ENCODE peak calls at places on chromosomes 12 and 14, in four cellular contexts. G is CD8-positive, alpha-beta memory T cell; T is psoas muscle; Z is pancreas. C is an unnamed sample.

GRCh38 chr12:53917126-53917525 is 21.5 kb upstream of the HOXC13 start:
- DNase-seq in G (no peak), Z (no peak), T (no peak), C (no peak)

GRCh38 chr14:84857571-84857970 is 672.4 kb upstream of the FLRT2 start:
- DNase-seq in Z (no peak), T (no peak), G (no peak), C (no peak)

GRCh38 chr14:30064454-30064853 is 136.8 kb upstream of the PRKD1 start:
- DNase-seq in Z (no peak), T (no peak), G (no peak), C (no peak)

GRCh38 chr14:41607966-41608663 is 1.4 kb downstream of the LRFN5 start:
- DNase-seq in T (peak; percentile 21), Z (no peak), G (no peak), C (no peak)

GRCh38 chr12:88503344-88503743 is 76.9 kb downstream of the KITLG start:
- DNase-seq in Z (no peak), T (no peak), G (no peak), C (no peak)

GRCh38 chr12:68374315-68374982 is 42.3 kb upstream of the MDM1 start:
- DNase-seq in G (peak; percentile 4), Z (no peak), T (no peak), C (no peak)

GRCh38 chr14:37587881-37588666 is 7.0 kb downstream of the FOXA1 start:
- DNase-seq in G (no peak), Z (no peak), T (no peak), C (no peak)

GRCh38 chr12:9906888-9907287 is 25.3 kb downstream of the CLEC2A start:
- DNase-seq in T (no peak), Z (no peak), G (peak; percentile 6), C (no peak)

GRCh38 chr14:105283899-105284298 is 16.9 kb downstream of the BRF1 start:
- DNase-seq in Z (no peak), T (no peak), G (no peak), C (no peak)

GRCh38 chr12:92928431-92928961 is 599 bp downstream of the EEA1 start:
- DNase-seq in G (peak; percentile 35), Z (no peak), T (no peak), C (no peak)

GRCh38 chr12:112847708-112848337 is 56.3 kb downstream of the RPH3A start:
- DNase-seq in G (no peak), T (no peak), Z (no peak), C (no peak)

GRCh38 chr12:124567035-124567672 is at the start of gene NCOR2:
- DNase-seq in Z (peak; percentile 41), G (peak; percentile 44), T (peak; percentile 51), C (no peak)

GRCh38 chr14:95300002-95300696 is 19.6 kb downstream of the CLMN start:
- DNase-seq in G (no peak), Z (no peak), T (no peak), C (no peak)

GRCh38 chr12:100476013-100476751 is 2.5 kb downstream of the NR1H4 start:
- DNase-seq in T (no peak), Z (peak; percentile 35), G (no peak), C (no peak)

GRCh38 chr12:4939418-4940023 is 29.8 kb downstream of the KCNA1 start:
- DNase-seq in T (no peak), G (no peak), Z (no peak), C (no peak)

GRCh38 chr12:77294016-77294415 is 228.6 kb upstream of the E2F7 start:
- DNase-seq in G (no peak), Z (no peak), T (no peak), C (no peak)

DNA sequence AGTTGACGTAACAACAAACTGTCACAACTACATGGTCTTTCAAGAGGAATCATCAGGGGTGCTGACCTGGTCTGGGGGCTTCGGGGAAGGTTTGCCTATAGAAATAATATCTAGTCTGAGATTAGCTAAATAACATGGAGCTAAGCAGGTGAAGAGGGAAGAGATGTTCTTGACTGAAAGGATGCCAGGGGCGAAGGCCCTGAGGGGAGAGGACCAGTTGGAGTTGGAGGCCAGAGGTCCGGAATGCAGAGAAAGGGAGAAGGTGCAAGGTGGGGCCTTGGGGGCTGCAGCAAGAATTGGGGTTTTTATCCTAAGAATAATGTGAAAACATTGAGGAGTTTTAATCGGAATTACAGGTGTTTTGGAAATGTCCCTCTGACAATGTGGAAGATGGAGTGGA is 68.5 kb upstream of the RIC8B start:
- DNase-seq in G (no peak), T (no peak), Z (no peak), C (no peak)
- H3K27ac ChIP-seq in G (no peak overlapping the region), T (no peak overlapping the region), Z (no peak overlapping the region), C (no peak overlapping the region)

DNA sequence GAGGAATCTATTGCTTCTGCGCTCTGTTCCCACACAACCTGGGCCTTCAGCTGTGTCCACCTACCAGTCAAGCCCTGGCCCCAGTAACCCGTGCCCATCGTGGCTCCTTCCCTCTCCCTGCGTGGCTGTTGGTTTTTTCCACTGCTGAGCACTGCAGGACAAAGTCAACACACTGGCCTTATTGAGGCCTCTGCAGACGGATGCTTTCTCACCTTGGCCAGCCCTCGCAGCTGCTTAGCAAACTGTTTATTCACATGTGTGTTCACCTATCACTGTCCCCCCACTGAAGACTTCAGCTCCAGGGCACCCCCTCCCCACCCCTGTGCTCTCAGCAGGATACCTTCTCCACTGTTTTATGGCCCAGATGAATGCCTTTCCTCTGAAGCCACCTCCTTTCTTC is 12.8 kb upstream of the GPX2 start:
- DNase-seq in Z (no peak), G (no peak), T (no peak), C (no peak)
- H3K4me3 ChIP-seq in Z (no peak overlapping the region), G (no peak overlapping the region), T (no peak overlapping the region), C (no peak overlapping the region)

GRCh38 chr12:24560192-24560591 is 388.7 kb downstream of the BCAT1 start:
- DNase-seq in T (no peak), Z (no peak), G (no peak), C (no peak)
- H3K27ac ChIP-seq in T (no peak overlapping the region), Z (no peak overlapping the region), G (no peak overlapping the region), C (no peak overlapping the region)

DNA sequence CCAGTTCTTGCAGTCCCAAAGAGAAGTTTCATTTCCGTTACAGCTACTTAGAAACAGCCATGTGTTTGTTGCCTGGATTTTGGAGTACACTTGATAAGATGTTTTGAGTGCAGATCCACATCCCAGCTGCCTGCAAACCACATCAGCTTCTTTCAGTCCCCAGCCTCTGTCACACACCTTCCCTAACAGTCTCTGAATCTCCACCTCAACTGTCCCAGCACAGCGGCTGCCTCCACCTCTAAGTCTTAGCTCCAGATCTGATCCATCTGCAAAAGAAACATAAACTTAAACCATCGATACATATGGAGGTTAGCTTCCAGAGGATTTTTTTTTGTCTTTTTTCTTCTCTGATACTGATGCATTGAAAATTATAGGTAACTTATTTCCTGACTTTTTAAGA is 8.4 kb downstream of the CD163 start:
- DNase-seq in T (no peak), G (no peak), Z (no peak), C (no peak)
- H3K4me3 ChIP-seq in T (no peak overlapping the region), G (no peak overlapping the region), Z (no peak overlapping the region), C (no peak overlapping the region)

GRCh38 chr12:13976028-13976584 is 5.3 kb downstream of the GRIN2B start:
- DNase-seq in G (no peak), T (no peak), Z (no peak), C (no peak)

GRCh38 chr12:13980548-13981295 is 680 bp downstream of the GRIN2B start:
- DNase-seq in Z (no peak), G (no peak), T (no peak), C (no peak)

GRCh38 chr12:13973981-13974380 is 7.4 kb downstream of the GRIN2B start:
- DNase-seq in T (no peak), G (no peak), Z (peak; percentile 27), C (no peak)

GRCh38 chr12:13981296-13981962 is at the start of gene GRIN2B:
- DNase-seq in T (no peak), Z (no peak), G (no peak), C (no peak)

DNA sequence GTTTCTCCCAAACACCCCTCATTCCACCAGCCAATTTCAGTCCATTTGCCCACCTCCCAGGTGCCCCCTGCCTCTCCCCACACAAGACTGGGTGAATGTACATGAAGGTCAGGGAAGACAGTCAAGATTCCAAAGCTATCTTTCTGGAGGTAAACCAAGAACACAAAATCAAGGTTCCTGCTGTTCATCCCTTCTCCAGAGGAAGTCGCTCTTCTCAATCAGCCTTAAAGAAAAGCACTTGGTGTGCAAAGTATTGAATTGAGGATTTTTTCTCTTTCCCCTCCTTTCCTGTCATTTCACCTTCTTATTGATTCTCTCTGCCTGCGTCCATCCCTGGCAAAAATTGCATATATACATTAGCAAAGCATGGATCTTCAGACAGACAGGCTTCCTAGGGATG is 4.5 kb downstream of the GRIN2B start:
- DNase-seq in T (no peak), G (no peak), Z (no peak), C (no peak)
- H3K27ac ChIP-seq in T (no peak overlapping the region), G (no peak overlapping the region), Z (no peak overlapping the region), C (no peak overlapping the region)

GRCh38 chr12:1661553-1662335 is 29.1 kb upstream of the ADIPOR2 start:
- DNase-seq in G (peak; percentile 85), Z (peak; percentile 96), T (peak; percentile 92), C (no peak)
- H3K4me3 ChIP-seq in G (peak overlapping the region; percentile 37), Z (no peak overlapping the region), T (peak overlapping the region; percentile 73), C (peak overlapping the region; percentile 79)

GRCh38 chr12:32522322-32523221 is 123.2 kb downstream of the FGD4 start:
- DNase-seq in Z (no peak), G (no peak), T (no peak), C (no peak)
- H3K27ac ChIP-seq in Z (no peak overlapping the region), G (no peak overlapping the region), T (peak overlapping the region; percentile 52), C (peak overlapping the region; percentile 87)

DNA sequence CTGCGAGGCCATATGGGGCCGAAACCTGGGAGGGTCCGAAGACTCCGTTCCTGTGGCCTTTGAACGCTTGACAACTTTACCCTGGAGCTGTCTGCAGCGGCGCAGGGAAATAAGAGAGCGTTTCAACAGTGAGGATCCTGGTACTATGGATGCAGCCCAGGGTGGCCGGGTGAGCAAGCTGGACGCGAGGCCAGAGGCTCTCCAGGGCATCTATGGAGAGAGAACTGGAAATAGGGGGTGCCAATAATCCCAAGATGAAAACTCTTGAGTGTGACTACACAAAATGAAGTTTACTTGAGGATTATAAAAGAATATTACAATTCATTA is 1.1 kb upstream of the ABCC9 start:
- DNase-seq in G (no peak), Z (no peak), T (no peak), C (no peak)
- H3K4me3 ChIP-seq in G (no peak overlapping the region), Z (no peak overlapping the region), T (peak overlapping the region; percentile 80), C (no peak overlapping the region)